ENCODE peak calls at places on chromosomes 13 and 19, in eight cellular contexts. C is posterior vena cava; N is NCI-H1930; Z is stimulated activated naive B cell treated with anti-CD40 and anti-IgM and Interleukin-4, amounts not matched to agents 10 μg/mL and 1 μg/mL and 100 μg/mL, for 72 hours; Q is NCI-H1436 treated with DMSO at 0.1 percent for 48 hours; U is nephron progenitor cell; I is CD4-positive, alpha-beta memory T cell; J is effector memory CD8-positive, alpha-beta T cell. S is an unnamed sample.

GRCh38 chr19:44856438-44857083 is 10.5 kb downstream of the NECTIN2 start:
- DNase-seq in C (no peak), N (no peak), Z (no peak), Q (no peak), U (no peak), I (no peak), J (no peak), S (no peak)

GRCh38 chr19:55487884-55488687 is at the start of gene SSC5D:
- DNase-seq in C (peak; percentile 88), N (no peak), Z (no peak), Q (no peak), U (no peak), I (no peak), J (no peak), S (no peak)

GRCh38 chr19:6378498-6378897 is 2.8 kb upstream of the PSPN start:
- DNase-seq in C (no peak), N (no peak), Z (no peak), Q (no peak), U (no peak), I (no peak), J (no peak), S (no peak)

GRCh38 chr13:95677564-95678386 is 836 bp downstream of the DNAJC3 start:
- DNase-seq in C (no peak), N (no peak), Z (no peak), Q (no peak), U (no peak), I (no peak), J (no peak), S (no peak)

GRCh38 chr19:23415561-23416191 is 20.4 kb upstream of the ZNF91 start:
- DNase-seq in C (no peak), N (no peak), Z (no peak), Q (no peak), U (peak; percentile 72), I (no peak), J (no peak), S (no peak)

GRCh38 chr13:33204130-33204927 is 81.2 kb downstream of the STARD13 start:
- DNase-seq in C (peak; percentile 88), N (no peak), Z (no peak), Q (no peak), U (no peak), I (no peak), J (no peak), S (peak; percentile 41)

GRCh38 chr19:20167020-20167644 is at the start of gene ZNF486:
- DNase-seq in C (peak; percentile 98), N (no peak), Z (peak; percentile 94), Q (peak; percentile 82), U (peak; percentile 92), I (peak; percentile 93), J (peak; percentile 93), S (peak; percentile 29)

GRCh38 chr19:45967246-45967645 is 6.4 kb downstream of the NOVA2 start:
- DNase-seq in C (no peak), N (no peak), Z (no peak), Q (no peak), U (no peak), I (no peak), J (no peak), S (no peak)

GRCh38 chr19:850221-850978 is 1.7 kb upstream of the ELANE start:
- DNase-seq in C (peak; percentile 98), N (no peak), Z (no peak), Q (no peak), U (no peak), I (no peak), J (no peak), S (no peak)

GRCh38 chr19:351976-352625 is 7.5 kb upstream of the MIER2 start:
- DNase-seq in C (peak; percentile 67), N (no peak), Z (no peak), Q (no peak), U (no peak), I (no peak), J (no peak), S (no peak)

GRCh38 chr19:14030997-14031718 is 404 bp upstream of the IL27RA start:
- DNase-seq in C (no peak), N (no peak), Z (no peak), Q (no peak), U (no peak), I (peak; percentile 82), J (no peak), S (no peak)

GRCh38 chr19:54554896-54555295 is 18.7 kb upstream of the LILRA2 start:
- DNase-seq in C (no peak), N (no peak), Z (no peak), Q (no peak), U (no peak), I (no peak), J (no peak), S (no peak)

GRCh38 chr19:11451327-11451941 is 16.0 kb downstream of the PRKCSH start:
- DNase-seq in C (no peak), N (no peak), Z (no peak), Q (no peak), U (no peak), I (no peak), J (no peak), S (no peak)

GRCh38 chr13:106350208-106350607 is 185.3 kb downstream of the EFNB2 start:
- DNase-seq in C (no peak), N (no peak), Z (no peak), Q (no peak), U (no peak), I (no peak), J (no peak), S (no peak)